ENCODE peak calls at places on chromosomes 3 and 15, in four cellular contexts. W is cardiac muscle cell, K is neuronal stem cell, A is esophagus squamous epithelium. G is an unnamed sample.

GRCh38 chr3:177835008-177835407 is 637.7 kb upstream of the TBL1XR1 start:
- DNase-seq in A (no peak), K (no peak), W (no peak), G (no peak)

GRCh38 chr3:138493804-138494606 is 59.6 kb downstream of the ESYT3 start:
- DNase-seq in A (no peak), W (no peak), K (no peak), G (no peak)

GRCh38 chr3:60609446-60609845 is 641.8 kb downstream of the FHIT start:
- DNase-seq in A (no peak), K (no peak), W (no peak), G (no peak)

GRCh38 chr15:84833447-84833846 is 16.3 kb downstream of the ALPK3 start:
- DNase-seq in W (no peak), A (no peak), K (no peak), G (no peak)

GRCh38 chr3:33152363-33153360 is 38.8 kb downstream of the CRTAP start:
- DNase-seq in W (no peak), K (no peak), A (no peak), G (no peak)

GRCh38 chr15:52171386-52171785 is 19.8 kb downstream of the GNB5 start:
- DNase-seq in K (no peak), A (no peak), W (no peak), G (no peak)

GRCh38 chr15:38412466-38412865 is 41.5 kb upstream of the FAM98B start:
- DNase-seq in W (no peak), K (no peak), A (no peak), G (no peak)

GRCh38 chr15:46892621-46893160 is 824.6 kb upstream of the SEMA6D start:
- DNase-seq in A (no peak), K (no peak), W (no peak), G (no peak)

GRCh38 chr3:116946376-116946775 is 236.8 kb downstream of the TUSC7 start:
- DNase-seq in K (no peak), W (no peak), A (no peak), G (no peak)

GRCh38 chr3:51982838-51983577 is at the start of gene ACY1:
- DNase-seq in A (no peak), K (peak; percentile 87), W (peak; percentile 91), G (peak; percentile 91)

GRCh38 chr3:51984269-51984647 is 923 bp downstream of the ACY1 start:
- DNase-seq in W (no peak), K (no peak), A (no peak), G (no peak)

GRCh38 chr3:51983578-51984268 is 388 bp downstream of the ACY1 start:
- DNase-seq in K (no peak), A (no peak), W (no peak), G (no peak)

GRCh38 chr3:51980253-51980652 is 3.1 kb upstream of the ACY1 start:
- DNase-seq in W (no peak), A (no peak), K (no peak), G (no peak)

DNA sequence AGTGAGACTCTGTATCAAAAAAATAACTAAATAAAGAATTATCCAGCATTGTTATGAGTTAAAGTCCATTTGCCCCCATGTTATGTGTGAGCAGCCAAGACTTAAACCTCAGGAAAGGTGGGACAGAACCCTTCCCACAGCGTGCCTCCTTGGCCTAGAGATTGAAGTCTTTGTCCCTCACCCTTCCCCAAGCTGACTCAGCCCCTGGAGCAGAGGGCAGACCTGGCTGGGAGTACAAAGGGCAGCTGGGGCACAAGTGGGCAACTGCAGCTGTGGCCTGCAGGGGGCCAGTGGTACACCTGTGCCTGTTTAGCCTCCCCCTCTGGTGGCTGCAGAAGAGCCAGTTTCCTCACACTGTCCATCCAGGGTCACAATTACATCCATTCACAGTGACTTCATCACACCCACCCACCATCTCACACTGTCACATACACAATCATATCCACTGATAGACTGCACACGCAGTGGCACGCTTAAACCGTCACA is 940 bp upstream of the ACY1 start:
- DNase-seq in A (no peak), K (no peak), W (peak; percentile 57), G (no peak)
- H3K4me3 ChIP-seq in A (peak overlapping the region; percentile 61), K (peak overlapping the region; percentile 51), W (peak overlapping the region; percentile 27), G (peak overlapping the region; percentile 85)

GRCh38 chr3:133989931-133990702 is 39.6 kb downstream of the SLCO2A1 start:
- DNase-seq in W (no peak), K (no peak), A (no peak), G (no peak)
- H3K4me1 ChIP-seq in W (peaks cover 24% of the 10 kb centered on the region), K (no peaks in the 10 kb centered on the region), A (no peaks in the 10 kb centered on the region), G (peaks cover 46% of the 10 kb centered on the region)

GRCh38 chr15:44289352-44289790 is 852 bp downstream of the GOLM2 start:
- DNase-seq in A (no peak), K (no peak), W (no peak), G (no peak)
- H3K27ac ChIP-seq in A (peak overlapping the region; percentile 93), K (no peak overlapping the region), W (peak overlapping the region; percentile 97), G (peak overlapping the region; percentile 91)

GRCh38 chr15:88246666-88247446 is 9.7 kb downstream of the NTRK3 start:
- DNase-seq in K (peak; percentile 81), W (peak; percentile 85), A (no peak), G (peak; percentile 74)
- H3K4me3 ChIP-seq in K (no peak overlapping the region), W (no peak overlapping the region), A (no peak overlapping the region), G (no peak overlapping the region)